ENCODE peak calls at places on chromosomes 13 and 19, in six cellular contexts. B, L, R, T, S and E are unnamed samples.

GRCh38 chr19:18659281-18660050 is 22.6 kb downstream of the KLHL26 start:
- DNase-seq in R (no peak), T (no peak), S (no peak), L (no peak), B (no peak), E (peak; percentile 77)

GRCh38 chr13:48192536-48192935 is 40.5 kb upstream of the ITM2B start:
- DNase-seq in L (no peak), R (no peak), S (no peak), T (no peak), B (no peak), E (no peak)

GRCh38 chr13:51861728-51862300 is at the start of gene CCDC70:
- DNase-seq in S (no peak), R (no peak), B (no peak), T (no peak), L (peak; percentile 50), E (no peak)

GRCh38 chr19:10604460-10604980 is 17.4 kb upstream of the AP1M2 start:
- DNase-seq in S (peak; percentile 45), B (peak; percentile 52), R (no peak), L (peak; percentile 34), T (no peak), E (peak; percentile 49)

GRCh38 chr13:98524391-98524790 is 52.5 kb downstream of the STK24 start:
- DNase-seq in R (no peak), S (no peak), T (no peak), B (no peak), L (no peak), E (no peak)

GRCh38 chr13:42762917-42763316 is 18.5 kb upstream of the FAM216B start:
- DNase-seq in S (no peak), T (no peak), B (no peak), L (no peak), R (no peak), E (no peak)

GRCh38 chr13:44197791-44198770 is 175.5 kb upstream of the SERP2 start:
- DNase-seq in S (peak; percentile 15), R (no peak), T (no peak), B (peak; percentile 34), L (no peak), E (peak; percentile 21)

GRCh38 chr13:93328943-93329342 is 102.3 kb downstream of the GPC6 start:
- DNase-seq in L (no peak), R (no peak), B (no peak), T (peak; percentile 18), S (no peak), E (no peak)

GRCh38 chr19:16943942-16944625 is 55.3 kb downstream of the F2RL3 start:
- DNase-seq in B (no peak), R (no peak), L (no peak), T (no peak), S (no peak), E (no peak)

GRCh38 chr13:66329988-66330429 is 900.1 kb downstream of the PCDH9 start:
- DNase-seq in T (no peak), R (no peak), L (no peak), S (no peak), B (no peak), E (no peak)

GRCh38 chr19:31528261-31528660 is 179.0 kb upstream of the TSHZ3 start:
- DNase-seq in R (no peak), T (no peak), L (no peak), B (no peak), S (no peak), E (no peak)

GRCh38 chr13:45321230-45321629 is 19.8 kb downstream of the TPT1 start:
- DNase-seq in L (no peak), B (no peak), T (no peak), S (no peak), R (no peak), E (no peak)

GRCh38 chr13:39561971-39562370 is 41.0 kb downstream of the LHFPL6 start:
- DNase-seq in B (no peak), R (no peak), S (no peak), T (no peak), L (no peak), E (no peak)

GRCh38 chr19:58559275-58560006 is 1.0 kb upstream of the UBE2M start:
- DNase-seq in R (peak; percentile 90), T (peak; percentile 92), B (peak; percentile 76), L (peak; percentile 97), S (peak; percentile 93), E (peak; percentile 84)

GRCh38 chr13:52070929-52071523 is 46.5 kb downstream of the UTP14C start:
- DNase-seq in L (peak; percentile 76), B (no peak), S (no peak), R (no peak), T (peak; percentile 54), E (no peak)

GRCh38 chr19:49149652-49150105 is 5.5 kb downstream of the HRC start:
- DNase-seq in B (no peak), R (peak; percentile 88), S (no peak), T (peak; percentile 76), L (peak; percentile 83), E (no peak)

GRCh38 chr13:33262997-33263396 is 22.6 kb downstream of the STARD13 start:
- DNase-seq in T (no peak), S (no peak), L (no peak), B (no peak), R (no peak), E (no peak)
- TF ChIP-seq TAF1 in T (no peak), S (no peak), L (no peak), B (no peak), R (no peak), E (no peak)

GRCh38 chr19:56403764-56404704 is at the start of gene ZNF583:
- DNase-seq in R (peak; percentile 93), S (peak; percentile 85), T (peak; percentile 83), B (peak; percentile 60), L (peak; percentile 93), E (peak; percentile 88)
- TF ChIP-seq POLR2A in R (no peak), S (peak; percentile 57), T (no peak), B (peak; percentile 47), L (peak; percentile 69), E (peak; percentile 16)

GRCh38 chr13:20114066-20114465 is 46.8 kb downstream of the GJA3 start:
- DNase-seq in S (no peak), T (peak; percentile 18), R (no peak), B (no peak), L (no peak), E (no peak)
- TF ChIP-seq TAF1 in S (no peak), T (no peak), R (no peak), B (no peak), L (no peak), E (no peak)

GRCh38 chr13:114315074-114315785 is 927 bp downstream of the CHAMP1 start:
- DNase-seq in T (no peak), L (no peak), S (no peak), R (no peak), B (no peak), E (no peak)

GRCh38 chr13:114311387-114311786 is 2.9 kb upstream of the CHAMP1 start:
- DNase-seq in R (no peak), L (no peak), B (no peak), T (no peak), S (no peak), E (no peak)

GRCh38 chr13:114313061-114313860 is 1.0 kb upstream of the CHAMP1 start:
- DNase-seq in R (no peak), T (no peak), S (no peak), L (peak; percentile 47), B (peak; percentile 63), E (no peak)

GRCh38 chr13:114311908-114312307 is 2.4 kb upstream of the CHAMP1 start:
- DNase-seq in S (no peak), T (no peak), B (no peak), L (no peak), R (no peak), E (no peak)

GRCh38 chr13:114314074-114314912 is at the start of gene CHAMP1:
- DNase-seq in T (peak; percentile 90), B (peak; percentile 73), L (peak; percentile 96), R (peak; percentile 92), S (peak; percentile 80), E (peak; percentile 81)
- TF ChIP-seq POLR2A in T (peak; percentile 91), B (peak; percentile 91), L (peak; percentile 81), R (no peak), S (peak; percentile 91), E (peak; percentile 78)

GRCh38 chr19:46844067-46844489 is 6.6 kb downstream of the AP2S1 start:
- DNase-seq in R (no peak), B (no peak), S (no peak), L (peak; percentile 84), T (no peak), E (no peak)

GRCh38 chr19:46840157-46840942 is 10.3 kb downstream of the AP2S1 start:
- DNase-seq in R (peak; percentile 60), S (peak; percentile 51), L (peak; percentile 78), T (peak; percentile 63), B (no peak), E (peak; percentile 54)

GRCh38 chr19:46842791-46843190 is 7.9 kb downstream of the AP2S1 start:
- DNase-seq in L (no peak), S (no peak), B (no peak), R (no peak), T (no peak), E (no peak)

GRCh38 chr19:46839752-46840151 is 10.9 kb downstream of the AP2S1 start:
- DNase-seq in B (no peak), S (no peak), R (no peak), L (no peak), T (no peak), E (no peak)

GRCh38 chr19:46841458-46842083 is 9.1 kb downstream of the AP2S1 start:
- DNase-seq in B (no peak), L (peak; percentile 63), S (no peak), R (no peak), T (no peak), E (no peak)
- TF ChIP-seq TAF1 in B (no peak), L (no peak), S (no peak), R (no peak), T (no peak), E (no peak)